ENCODE peak calls at places on chromosomes 12 and 14, in six cellular contexts. One of them, this sample, is unnamed.

GRCh38 chr12:122983789-122984515 is 3.5 kb downstream of the ARL6IP4 start:
- DNase-seq in dorsolateral prefrontal cortex: no peak
- DNase-seq in keratinocyte: no peak
- DNase-seq in transverse colon: no peak
- DNase-seq in Peyer's patch: no peak
- DNase-seq in left lung: peak; percentile 70
- DNase-seq in this sample: no peak

GRCh38 chr14:79581912-79582576 is 629.3 kb downstream of the DIO2 start:
- DNase-seq in dorsolateral prefrontal cortex: no peak
- DNase-seq in Peyer's patch: no peak
- DNase-seq in transverse colon: no peak
- DNase-seq in keratinocyte: no peak
- DNase-seq in left lung: no peak
- DNase-seq in this sample: no peak

GRCh38 chr14:100476012-100476822 is 111.0 kb downstream of the BEGAIN start:
- DNase-seq in left lung: no peak
- DNase-seq in transverse colon: peak; percentile 42
- DNase-seq in dorsolateral prefrontal cortex: no peak
- DNase-seq in Peyer's patch: no peak
- DNase-seq in keratinocyte: no peak
- DNase-seq in this sample: peak; percentile 68

GRCh38 chr12:66132408-66132807 is 1.9 kb upstream of the LLPH start:
- DNase-seq in transverse colon: no peak
- DNase-seq in Peyer's patch: no peak
- DNase-seq in keratinocyte: no peak
- DNase-seq in dorsolateral prefrontal cortex: no peak
- DNase-seq in left lung: no peak
- DNase-seq in this sample: peak; percentile 79

GRCh38 chr12:112924986-112925385 is 13.3 kb upstream of the OAS3 start:
- DNase-seq in left lung: no peak
- DNase-seq in keratinocyte: no peak
- DNase-seq in dorsolateral prefrontal cortex: no peak
- DNase-seq in transverse colon: no peak
- DNase-seq in Peyer's patch: no peak
- DNase-seq in this sample: no peak

GRCh38 chr12:12467701-12468218 is 94.9 kb downstream of the DUSP16 start:
- DNase-seq in dorsolateral prefrontal cortex: peak; percentile 57
- DNase-seq in Peyer's patch: no peak
- DNase-seq in left lung: no peak
- DNase-seq in transverse colon: peak; percentile 30
- DNase-seq in keratinocyte: no peak
- DNase-seq in this sample: no peak

GRCh38 chr12:122937622-122938091 is 28.6 kb downstream of the ABCB9 start:
- DNase-seq in left lung: no peak
- DNase-seq in dorsolateral prefrontal cortex: no peak
- DNase-seq in transverse colon: no peak
- DNase-seq in Peyer's patch: no peak
- DNase-seq in keratinocyte: no peak
- DNase-seq in this sample: no peak

GRCh38 chr14:99195602-99196309 is 76.2 kb downstream of the BCL11B start:
- DNase-seq in dorsolateral prefrontal cortex: no peak
- DNase-seq in Peyer's patch: peak; percentile 51
- DNase-seq in left lung: peak; percentile 34
- DNase-seq in transverse colon: no peak
- DNase-seq in keratinocyte: no peak
- DNase-seq in this sample: peak; percentile 39

GRCh38 chr12:47752552-47752951 is 6.1 kb downstream of the RAPGEF3 start:
- DNase-seq in left lung: no peak
- DNase-seq in dorsolateral prefrontal cortex: no peak
- DNase-seq in keratinocyte: peak; percentile 89
- DNase-seq in transverse colon: no peak
- DNase-seq in Peyer's patch: no peak
- DNase-seq in this sample: no peak

GRCh38 chr14:94562019-94562418 is 777 bp downstream of the SERPINA4 start:
- DNase-seq in Peyer's patch: no peak
- DNase-seq in transverse colon: no peak
- DNase-seq in left lung: no peak
- DNase-seq in keratinocyte: no peak
- DNase-seq in dorsolateral prefrontal cortex: no peak
- DNase-seq in this sample: no peak

GRCh38 chr14:42665083-42665482 is 1058.4 kb downstream of the LRFN5 start:
- DNase-seq in transverse colon: no peak
- DNase-seq in Peyer's patch: no peak
- DNase-seq in dorsolateral prefrontal cortex: no peak
- DNase-seq in keratinocyte: no peak
- DNase-seq in left lung: no peak
- DNase-seq in this sample: no peak

GRCh38 chr14:57199911-57200310 is 68.8 kb downstream of the EXOC5 start:
- DNase-seq in dorsolateral prefrontal cortex: no peak
- DNase-seq in left lung: no peak
- DNase-seq in transverse colon: no peak
- DNase-seq in keratinocyte: no peak
- DNase-seq in Peyer's patch: no peak
- DNase-seq in this sample: peak; percentile 29

GRCh38 chr12:113924341-113924740 is 41.8 kb downstream of the RBM19 start:
- DNase-seq in dorsolateral prefrontal cortex: no peak
- DNase-seq in keratinocyte: no peak
- DNase-seq in left lung: no peak
- DNase-seq in transverse colon: no peak
- DNase-seq in Peyer's patch: no peak
- DNase-seq in this sample: no peak

GRCh38 chr14:87615822-87616679 is 376.9 kb downstream of the GALC start:
- DNase-seq in keratinocyte: peak; percentile 4
- DNase-seq in left lung: no peak
- DNase-seq in Peyer's patch: no peak
- DNase-seq in dorsolateral prefrontal cortex: peak; percentile 53
- DNase-seq in transverse colon: peak; percentile 8
- DNase-seq in this sample: no peak

GRCh38 chr12:53069621-53070410 is 9.4 kb downstream of the SPRYD3 start:
- DNase-seq in Peyer's patch: peak; percentile 45
- DNase-seq in keratinocyte: no peak
- DNase-seq in dorsolateral prefrontal cortex: no peak
- DNase-seq in transverse colon: no peak
- DNase-seq in left lung: peak; percentile 23
- DNase-seq in this sample: no peak

GRCh38 chr12:76024942-76025600 is 6.5 kb downstream of the PHLDA1 start:
- DNase-seq in keratinocyte: no peak
- DNase-seq in dorsolateral prefrontal cortex: no peak
- DNase-seq in transverse colon: no peak
- DNase-seq in Peyer's patch: no peak
- DNase-seq in left lung: no peak
- DNase-seq in this sample: no peak

GRCh38 chr14:51424569-51425251 is 184.7 kb downstream of the TMX1 start:
- DNase-seq in keratinocyte: no peak
- DNase-seq in left lung: no peak
- DNase-seq in Peyer's patch: no peak
- DNase-seq in dorsolateral prefrontal cortex: no peak
- DNase-seq in transverse colon: no peak
- DNase-seq in this sample: no peak

GRCh38 chr12:80498059-80498728 is 54.2 kb downstream of the PTPRQ start:
- DNase-seq in left lung: no peak
- DNase-seq in Peyer's patch: no peak
- DNase-seq in dorsolateral prefrontal cortex: no peak
- DNase-seq in keratinocyte: no peak
- DNase-seq in transverse colon: no peak
- DNase-seq in this sample: no peak

GRCh38 chr14:65957631-65958205 is 528.5 kb upstream of the CCDC196 start:
- DNase-seq in keratinocyte: no peak
- DNase-seq in Peyer's patch: no peak
- DNase-seq in transverse colon: no peak
- DNase-seq in dorsolateral prefrontal cortex: no peak
- DNase-seq in left lung: no peak
- DNase-seq in this sample: no peak

GRCh38 chr14:98198385-98198784 is 1073.6 kb downstream of the BCL11B start:
- DNase-seq in dorsolateral prefrontal cortex: no peak
- DNase-seq in left lung: no peak
- DNase-seq in Peyer's patch: no peak
- DNase-seq in transverse colon: peak; percentile 19
- DNase-seq in keratinocyte: no peak
- DNase-seq in this sample: no peak

GRCh38 chr12:14138495-14138894 is 157.1 kb upstream of the GRIN2B start:
- DNase-seq in transverse colon: no peak
- DNase-seq in dorsolateral prefrontal cortex: no peak
- DNase-seq in left lung: no peak
- DNase-seq in keratinocyte: no peak
- DNase-seq in Peyer's patch: no peak
- DNase-seq in this sample: no peak

GRCh38 chr12:16606201-16606849 is 363 bp upstream of the LMO3 start:
- DNase-seq in transverse colon: no peak
- DNase-seq in left lung: peak; percentile 81
- DNase-seq in Peyer's patch: no peak
- DNase-seq in dorsolateral prefrontal cortex: peak; percentile 70
- DNase-seq in keratinocyte: no peak
- DNase-seq in this sample: no peak

GRCh38 chr12:121048442-121048841 is 9.4 kb upstream of the OASL start:
- DNase-seq in dorsolateral prefrontal cortex: no peak
- DNase-seq in keratinocyte: no peak
- DNase-seq in transverse colon: no peak
- DNase-seq in left lung: no peak
- DNase-seq in Peyer's patch: no peak
- DNase-seq in this sample: no peak

GRCh38 chr12:114408881-114409795 is 3.2 kb upstream of the TBX5 start:
- DNase-seq in transverse colon: no peak
- DNase-seq in left lung: no peak
- DNase-seq in keratinocyte: no peak
- DNase-seq in dorsolateral prefrontal cortex: no peak
- DNase-seq in Peyer's patch: no peak
- DNase-seq in this sample: no peak

GRCh38 chr14:102878174-102878969 is 44.1 kb upstream of the AMN start:
- DNase-seq in Peyer's patch: peak; percentile 66
- DNase-seq in transverse colon: peak; percentile 44
- DNase-seq in keratinocyte: no peak
- DNase-seq in dorsolateral prefrontal cortex: no peak
- DNase-seq in left lung: no peak
- DNase-seq in this sample: no peak

GRCh38 chr14:26765768-26766550 is 168.1 kb upstream of the NOVA1 start:
- DNase-seq in keratinocyte: no peak
- DNase-seq in dorsolateral prefrontal cortex: no peak
- DNase-seq in Peyer's patch: no peak
- DNase-seq in transverse colon: peak; percentile 10
- DNase-seq in left lung: no peak
- DNase-seq in this sample: peak; percentile 56

GRCh38 chr12:81450920-81451739 is 308.0 kb downstream of the PPFIA2 start:
- DNase-seq in keratinocyte: peak; percentile 1
- DNase-seq in transverse colon: no peak
- DNase-seq in Peyer's patch: no peak
- DNase-seq in left lung: no peak
- DNase-seq in dorsolateral prefrontal cortex: no peak
- DNase-seq in this sample: peak; percentile 38

GRCh38 chr12:4422985-4423384 is 22.6 kb downstream of the FGF6 start:
- DNase-seq in dorsolateral prefrontal cortex: no peak
- DNase-seq in Peyer's patch: no peak
- DNase-seq in left lung: no peak
- DNase-seq in transverse colon: no peak
- DNase-seq in keratinocyte: no peak
- DNase-seq in this sample: no peak

GRCh38 chr14:33799705-33800269 is 151.1 kb downstream of the EGLN3 start:
- DNase-seq in dorsolateral prefrontal cortex: no peak
- DNase-seq in keratinocyte: no peak
- DNase-seq in Peyer's patch: no peak
- DNase-seq in left lung: peak; percentile 77
- DNase-seq in transverse colon: no peak
- DNase-seq in this sample: no peak

GRCh38 chr14:22460461-22461195 is 128.4 kb downstream of the DAD1 start:
- DNase-seq in transverse colon: no peak
- DNase-seq in keratinocyte: no peak
- DNase-seq in dorsolateral prefrontal cortex: no peak
- DNase-seq in left lung: no peak
- DNase-seq in Peyer's patch: no peak
- DNase-seq in this sample: no peak

GRCh38 chr14:105116451-105117256 is 51.4 kb upstream of the GPR132 start:
- DNase-seq in left lung: no peak
- DNase-seq in Peyer's patch: no peak
- DNase-seq in transverse colon: no peak
- DNase-seq in dorsolateral prefrontal cortex: peak; percentile 25
- DNase-seq in keratinocyte: no peak
- DNase-seq in this sample: no peak

GRCh38 chr14:75609606-75610476 is 31.4 kb downstream of the FLVCR2 start:
- DNase-seq in transverse colon: no peak
- DNase-seq in dorsolateral prefrontal cortex: no peak
- DNase-seq in Peyer's patch: no peak
- DNase-seq in left lung: no peak
- DNase-seq in keratinocyte: no peak
- DNase-seq in this sample: no peak

GRCh38 chr12:27866382-27867101 is 86.5 kb upstream of the MANSC4 start:
- DNase-seq in dorsolateral prefrontal cortex: no peak
- DNase-seq in keratinocyte: no peak
- DNase-seq in transverse colon: no peak
- DNase-seq in Peyer's patch: no peak
- DNase-seq in left lung: no peak
- DNase-seq in this sample: no peak

GRCh38 chr14:74389980-74390379 is 36.0 kb downstream of the SYNDIG1L start:
- DNase-seq in keratinocyte: no peak
- DNase-seq in transverse colon: no peak
- DNase-seq in dorsolateral prefrontal cortex: no peak
- DNase-seq in Peyer's patch: no peak
- DNase-seq in left lung: no peak
- DNase-seq in this sample: no peak
- H3K27me3 ChIP-seq in keratinocyte: peaks cover 13% of the 10 kb centered on the region
- H3K27me3 ChIP-seq in transverse colon: peaks cover 23% of the 10 kb centered on the region
- H3K27me3 ChIP-seq in dorsolateral prefrontal cortex: no peaks in the 10 kb centered on the region
- H3K27me3 ChIP-seq in Peyer's patch: no peaks in the 10 kb centered on the region
- H3K27me3 ChIP-seq in left lung: no peaks in the 10 kb centered on the region
- H3K27me3 ChIP-seq in this sample: peaks cover 13% of the 10 kb centered on the region

GRCh38 chr12:18805516-18806248 is 67.8 kb downstream of the CAPZA3 start:
- DNase-seq in Peyer's patch: no peak
- DNase-seq in transverse colon: no peak
- DNase-seq in dorsolateral prefrontal cortex: no peak
- DNase-seq in left lung: no peak
- DNase-seq in keratinocyte: no peak
- DNase-seq in this sample: no peak
- TF ChIP-seq CTCF in Peyer's patch: no peak
- TF ChIP-seq CTCF in transverse colon: no peak
- TF ChIP-seq CTCF in dorsolateral prefrontal cortex: no peak
- TF ChIP-seq CTCF in left lung: no peak
- TF ChIP-seq CTCF in keratinocyte: peak; percentile 11
- TF ChIP-seq CTCF in this sample: no peak

DNA sequence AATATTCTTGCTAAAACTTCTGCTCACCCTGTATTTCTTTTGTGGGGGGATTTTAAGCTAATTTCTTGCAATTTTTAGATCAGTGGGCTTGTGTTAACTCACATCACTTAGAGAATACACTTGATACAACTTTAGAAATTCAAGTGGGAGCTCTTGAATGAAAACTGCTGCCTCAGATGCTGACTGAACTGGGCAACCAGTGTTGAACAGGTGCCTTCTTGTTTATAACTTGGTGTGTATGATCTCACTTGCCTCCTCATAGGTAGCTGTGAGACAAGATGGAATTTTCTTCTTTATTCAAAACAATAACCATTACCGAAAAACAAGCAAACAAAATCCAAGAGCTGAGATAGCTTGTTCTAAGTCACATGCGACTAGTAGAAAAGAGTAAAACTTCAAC is 63.5 kb downstream of the FGD4 start:
- DNase-seq in left lung: no peak
- DNase-seq in Peyer's patch: no peak
- DNase-seq in keratinocyte: no peak
- DNase-seq in transverse colon: no peak
- DNase-seq in dorsolateral prefrontal cortex: no peak
- DNase-seq in this sample: no peak
- H3K27me3 ChIP-seq in left lung: no peaks in the 10 kb centered on the region
- H3K27me3 ChIP-seq in Peyer's patch: no peaks in the 10 kb centered on the region
- H3K27me3 ChIP-seq in keratinocyte: no peaks in the 10 kb centered on the region
- H3K27me3 ChIP-seq in transverse colon: no peaks in the 10 kb centered on the region
- H3K27me3 ChIP-seq in dorsolateral prefrontal cortex: no peaks in the 10 kb centered on the region
- H3K27me3 ChIP-seq in this sample: no peaks in the 10 kb centered on the region

GRCh38 chr12:87274594-87275245 is 754.5 kb downstream of the C12orf50 start:
- DNase-seq in left lung: no peak
- DNase-seq in dorsolateral prefrontal cortex: no peak
- DNase-seq in Peyer's patch: no peak
- DNase-seq in transverse colon: no peak
- DNase-seq in keratinocyte: no peak
- DNase-seq in this sample: no peak
- TF ChIP-seq CTCF in left lung: no peak
- TF ChIP-seq CTCF in dorsolateral prefrontal cortex: peak; percentile 49
- TF ChIP-seq CTCF in Peyer's patch: no peak
- TF ChIP-seq CTCF in transverse colon: peak; percentile 26
- TF ChIP-seq CTCF in keratinocyte: peak; percentile 45
- TF ChIP-seq CTCF in this sample: peak; percentile 61